ENCODE peak calls at places on chromosomes 5 and 9, in eight cellular contexts. W, R, G, F, E, B, M and X are unnamed samples.

GRCh38 chr5:98454407-98454806 is 319.1 kb upstream of the RGMB start:
- DNase-seq in W (no peak), R (no peak), G (no peak), F (no peak), E (no peak), B (no peak), M (no peak), X (no peak)

GRCh38 chr9:125758986-125759811 is 12.0 kb downstream of the PBX3 start:
- DNase-seq in W (no peak), R (peak; percentile 22), G (no peak), F (peak; percentile 33), E (peak; percentile 45), B (no peak), M (peak; percentile 62), X (no peak)

GRCh38 chr9:19445452-19445851 is 36.6 kb downstream of the ACER2 start:
- DNase-seq in W (no peak), R (no peak), G (no peak), F (no peak), E (no peak), B (no peak), M (no peak), X (no peak)

GRCh38 chr5:61018102-61018501 is 73.1 kb downstream of the NDUFAF2 start:
- DNase-seq in W (no peak), R (no peak), G (no peak), F (no peak), E (no peak), B (no peak), M (no peak), X (no peak)

GRCh38 chr5:175181331-175181730 is 262.7 kb downstream of the DRD1 start:
- DNase-seq in W (no peak), R (no peak), G (no peak), F (no peak), E (no peak), B (no peak), M (no peak), X (no peak)

GRCh38 chr9:72875221-72875620 is 77.6 kb downstream of the ALDH1A1 start:
- DNase-seq in W (no peak), R (no peak), G (no peak), F (no peak), E (no peak), B (no peak), M (no peak), X (no peak)

GRCh38 chr5:115599924-115600323 is 2.4 kb downstream of the TICAM2 start:
- DNase-seq in W (no peak), R (no peak), G (no peak), F (no peak), E (no peak), B (no peak), M (no peak), X (no peak)

GRCh38 chr9:123893831-123894460 is 36.0 kb downstream of the DENND1A start:
- DNase-seq in W (no peak), R (no peak), G (no peak), F (no peak), E (no peak), B (no peak), M (no peak), X (no peak)

GRCh38 chr5:99058466-99058865 is 129.7 kb upstream of the CHD1 start:
- DNase-seq in W (no peak), R (no peak), G (no peak), F (no peak), E (no peak), B (no peak), M (no peak), X (no peak)

GRCh38 chr5:176530983-176531901 is 6.0 kb downstream of the RNF44 start:
- DNase-seq in W (peak; percentile 89), R (no peak), G (no peak), F (peak; percentile 58), E (no peak), B (no peak), M (peak; percentile 75), X (no peak)

GRCh38 chr9:75235632-75236031 is 147.3 kb downstream of the OSTF1 start:
- DNase-seq in W (no peak), R (no peak), G (no peak), F (no peak), E (no peak), B (no peak), M (no peak), X (no peak)

GRCh38 chr5:178121450-178122276 is 8.3 kb downstream of the N4BP3 start:
- DNase-seq in W (no peak), R (peak; percentile 53), G (no peak), F (no peak), E (no peak), B (peak; percentile 78), M (no peak), X (no peak)

GRCh38 chr9:123322771-123323481 is 33.1 kb upstream of the CRB2 start:
- DNase-seq in W (no peak), R (no peak), G (no peak), F (no peak), E (no peak), B (no peak), M (no peak), X (no peak)

DNA sequence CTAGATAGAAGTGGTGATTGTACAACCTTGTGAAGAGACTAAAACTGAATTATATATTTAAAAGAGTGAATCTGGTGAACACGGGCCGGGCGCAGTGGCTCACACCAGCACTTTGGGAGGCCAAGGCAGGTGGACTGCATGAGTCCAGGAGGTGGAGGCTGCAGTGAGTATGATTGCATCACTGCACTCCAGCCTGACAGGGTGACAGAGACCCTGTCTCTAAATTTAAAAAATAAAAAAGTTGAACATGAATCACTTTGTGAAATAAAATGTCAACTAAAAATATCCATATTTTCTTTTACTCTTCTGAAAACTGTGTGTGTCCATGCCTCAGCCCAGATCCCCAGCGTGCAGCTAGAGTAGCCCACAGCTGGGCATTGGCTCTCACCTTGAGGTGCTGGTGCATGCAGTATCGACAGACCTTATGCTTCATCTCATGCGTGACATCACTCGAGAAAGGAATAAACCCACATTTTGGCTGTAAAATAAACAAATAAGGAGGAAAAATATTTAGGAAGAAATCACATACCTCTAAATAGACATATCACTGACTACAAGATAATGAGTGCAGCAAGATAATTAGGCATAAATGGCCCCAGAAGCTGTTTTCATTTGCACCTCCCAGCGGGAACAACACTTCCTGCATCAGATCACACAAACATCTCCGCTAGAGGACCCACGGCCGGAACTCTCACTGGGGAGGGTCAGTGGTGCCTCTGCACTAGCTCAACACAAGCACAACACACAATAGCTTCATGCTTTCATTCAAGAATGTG is 22.1 kb downstream of the IPPK start:
- DNase-seq in W (no peak), R (no peak), G (no peak), F (no peak), E (no peak), B (no peak), M (peak; percentile 46), X (no peak)
- H3K36me3 ChIP-seq in W (peaks cover 76% of the 10 kb centered on the region), R (peaks cover 84% of the 10 kb centered on the region), G (peaks cover under 1% of the 10 kb centered on the region), F (peaks cover 21% of the 10 kb centered on the region), E (peaks cover 3% of the 10 kb centered on the region), B (peaks cover 56% of the 10 kb centered on the region), M (no peaks in the 10 kb centered on the region), X (peaks cover 6% of the 10 kb centered on the region)

GRCh38 chr9:112361602-112362001 is 18.3 kb upstream of the HSDL2 start:
- DNase-seq in W (no peak), R (no peak), G (peak; percentile 20), F (no peak), E (peak; percentile 53), B (no peak), M (no peak), X (no peak)
- H3K4me3 ChIP-seq in W (no peak overlapping the region), R (no peak overlapping the region), G (no peak overlapping the region), F (no peak overlapping the region), E (no peak overlapping the region), B (no peak overlapping the region), M (no peak overlapping the region), X (no peak overlapping the region)

GRCh38 chr9:68720656-68721313 is 15.7 kb downstream of the PIP5K1B start:
- DNase-seq in W (no peak), R (no peak), G (no peak), F (no peak), E (no peak), B (no peak), M (no peak), X (no peak)
- H3K27ac ChIP-seq in W (no peak overlapping the region), R (no peak overlapping the region), G (no peak overlapping the region), F (no peak overlapping the region), E (no peak overlapping the region), B (no peak overlapping the region), M (no peak overlapping the region), X (no peak overlapping the region)

GRCh38 chr5:32170303-32171170 is 3.6 kb downstream of the GOLPH3 start:
- DNase-seq in W (no peak), R (no peak), G (no peak), F (no peak), E (no peak), B (no peak), M (no peak), X (no peak)
- H3K36me3 ChIP-seq in W (peaks cover 34% of the 10 kb centered on the region), R (peaks cover 38% of the 10 kb centered on the region), G (no peaks in the 10 kb centered on the region), F (no peaks in the 10 kb centered on the region), E (peaks cover 27% of the 10 kb centered on the region), B (peaks cover 74% of the 10 kb centered on the region), M (no peaks in the 10 kb centered on the region), X (peaks cover 6% of the 10 kb centered on the region)

GRCh38 chr5:10442581-10442980 is 902 bp downstream of the ROPN1L start:
- DNase-seq in W (no peak), R (no peak), G (no peak), F (no peak), E (no peak), B (no peak), M (no peak), X (no peak)
- H3K4me3 ChIP-seq in W (peak overlapping the region; percentile 48), R (peak overlapping the region; percentile 80), G (peak overlapping the region; percentile 54), F (peak overlapping the region; percentile 64), E (peak overlapping the region; percentile 62), B (no peak overlapping the region), M (no peak overlapping the region), X (no peak overlapping the region)

DNA sequence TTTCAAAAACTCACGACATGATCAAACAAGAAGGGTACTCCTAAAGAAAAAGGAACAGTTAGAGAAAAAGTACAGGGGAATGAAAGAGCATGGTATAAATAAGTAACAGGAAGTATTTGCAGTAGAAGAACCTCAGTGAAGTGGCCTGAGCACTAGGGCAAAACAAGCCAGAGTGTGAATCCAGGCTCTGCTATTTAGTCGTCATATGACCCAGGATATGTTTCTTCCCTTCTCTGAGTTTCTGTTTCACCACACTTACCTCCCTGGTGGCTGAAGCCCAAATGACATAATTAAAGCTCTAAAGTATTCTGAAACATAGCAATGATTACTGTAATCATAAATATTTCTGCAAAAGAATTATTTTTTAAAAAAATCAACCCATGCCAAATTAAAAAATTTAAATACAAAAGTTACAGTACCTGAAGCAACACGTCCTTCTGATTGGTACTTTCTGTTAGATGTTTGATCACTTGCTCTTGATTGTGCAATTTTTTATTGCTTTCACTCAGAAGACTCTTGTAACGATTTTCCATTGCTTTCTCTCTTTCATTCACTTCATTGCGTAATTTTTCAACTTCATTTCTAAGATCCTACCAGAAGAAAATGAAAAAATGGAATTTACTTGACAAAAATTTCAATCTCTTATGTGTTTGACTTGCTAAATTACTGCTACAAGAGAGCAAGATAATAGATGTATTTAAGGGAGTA is 88.9 kb downstream of the CDK5RAP2 start:
- DNase-seq in W (no peak), R (no peak), G (no peak), F (no peak), E (no peak), B (no peak), M (no peak), X (no peak)
- H3K27ac ChIP-seq in W (no peak overlapping the region), R (no peak overlapping the region), G (no peak overlapping the region), F (no peak overlapping the region), E (no peak overlapping the region), B (no peak overlapping the region), M (no peak overlapping the region), X (no peak overlapping the region)

GRCh38 chr9:96487949-96488348 is 38.0 kb downstream of the HABP4 start:
- DNase-seq in W (no peak), R (peak; percentile 33), G (no peak), F (peak; percentile 73), E (no peak), B (no peak), M (no peak), X (no peak)
- H3K36me3 ChIP-seq in W (peaks cover 80% of the 10 kb centered on the region), R (peaks cover 40% of the 10 kb centered on the region), G (peaks cover 3% of the 10 kb centered on the region), F (peaks cover 7% of the 10 kb centered on the region), E (no peaks in the 10 kb centered on the region), B (peaks cover 33% of the 10 kb centered on the region), M (no peaks in the 10 kb centered on the region), X (peaks cover 21% of the 10 kb centered on the region)